ENCODE peak calls at places on chromosomes 7 and 10, in six cellular contexts. One of them, this sample, is unnamed.

GRCh38 chr7:157211710-157212109 is 73.0 kb downstream of the UBE3C start:
- DNase-seq in GM10248: no peak
- DNase-seq in activated CD8-positive, alpha-beta memory T cell treated with anti-CD3 and anti-CD28 coated beads, Interleukin-2, amount 50 U/mL, for 4 hours: no peak
- DNase-seq in H4: peak
- DNase-seq in left ventricle myocardium superior: no peak
- DNase-seq in BJ: no peak
- DNase-seq in this sample: no peak

GRCh38 chr10:3935933-3936359 is 150.9 kb upstream of the KLF6 start:
- DNase-seq in activated CD8-positive, alpha-beta memory T cell treated with anti-CD3 and anti-CD28 coated beads, Interleukin-2, amount 50 U/mL, for 4 hours: no peak
- DNase-seq in left ventricle myocardium superior: no peak
- DNase-seq in BJ: no peak
- DNase-seq in GM10248: no peak
- DNase-seq in H4: peak
- DNase-seq in this sample: no peak

GRCh38 chr7:142311876-142312275 is 54.0 kb upstream of the PRSS58 start:
- DNase-seq in left ventricle myocardium superior: no peak
- DNase-seq in H4: no peak
- DNase-seq in activated CD8-positive, alpha-beta memory T cell treated with anti-CD3 and anti-CD28 coated beads, Interleukin-2, amount 50 U/mL, for 4 hours: no peak
- DNase-seq in GM10248: no peak
- DNase-seq in BJ: no peak
- DNase-seq in this sample: no peak

GRCh38 chr7:64869121-64869725 is 33.9 kb upstream of the ZNF273 start:
- DNase-seq in activated CD8-positive, alpha-beta memory T cell treated with anti-CD3 and anti-CD28 coated beads, Interleukin-2, amount 50 U/mL, for 4 hours: no peak
- DNase-seq in H4: no peak
- DNase-seq in left ventricle myocardium superior: no peak
- DNase-seq in BJ: no peak
- DNase-seq in GM10248: peak
- DNase-seq in this sample: no peak

GRCh38 chr10:117654105-117654504 is 111.6 kb downstream of the EMX2 start:
- DNase-seq in BJ: no peak
- DNase-seq in left ventricle myocardium superior: no peak
- DNase-seq in H4: no peak
- DNase-seq in GM10248: no peak
- DNase-seq in activated CD8-positive, alpha-beta memory T cell treated with anti-CD3 and anti-CD28 coated beads, Interleukin-2, amount 50 U/mL, for 4 hours: no peak
- DNase-seq in this sample: no peak

GRCh38 chr10:31270954-31271353 is 48.1 kb upstream of the ZEB1 start:
- DNase-seq in left ventricle myocardium superior: no peak
- DNase-seq in activated CD8-positive, alpha-beta memory T cell treated with anti-CD3 and anti-CD28 coated beads, Interleukin-2, amount 50 U/mL, for 4 hours: no peak
- DNase-seq in GM10248: no peak
- DNase-seq in BJ: no peak
- DNase-seq in H4: no peak
- DNase-seq in this sample: no peak

GRCh38 chr10:83289373-83289772 is 849.9 kb upstream of the GHITM start:
- DNase-seq in H4: no peak
- DNase-seq in GM10248: no peak
- DNase-seq in left ventricle myocardium superior: no peak
- DNase-seq in BJ: no peak
- DNase-seq in activated CD8-positive, alpha-beta memory T cell treated with anti-CD3 and anti-CD28 coated beads, Interleukin-2, amount 50 U/mL, for 4 hours: no peak
- DNase-seq in this sample: no peak

GRCh38 chr7:159114981-159115380 is 29.7 kb downstream of the VIPR2 start:
- DNase-seq in left ventricle myocardium superior: no peak
- DNase-seq in GM10248: no peak
- DNase-seq in H4: no peak
- DNase-seq in BJ: no peak
- DNase-seq in activated CD8-positive, alpha-beta memory T cell treated with anti-CD3 and anti-CD28 coated beads, Interleukin-2, amount 50 U/mL, for 4 hours: no peak
- DNase-seq in this sample: no peak

GRCh38 chr7:28749673-28750072 is 208.5 kb downstream of the TRIL start:
- DNase-seq in left ventricle myocardium superior: no peak
- DNase-seq in BJ: no peak
- DNase-seq in H4: no peak
- DNase-seq in GM10248: no peak
- DNase-seq in activated CD8-positive, alpha-beta memory T cell treated with anti-CD3 and anti-CD28 coated beads, Interleukin-2, amount 50 U/mL, for 4 hours: no peak
- DNase-seq in this sample: no peak

GRCh38 chr7:42272793-42273665 is 36.0 kb upstream of the GLI3 start:
- DNase-seq in activated CD8-positive, alpha-beta memory T cell treated with anti-CD3 and anti-CD28 coated beads, Interleukin-2, amount 50 U/mL, for 4 hours: no peak
- DNase-seq in H4: peak
- DNase-seq in GM10248: no peak
- DNase-seq in BJ: no peak
- DNase-seq in left ventricle myocardium superior: no peak
- DNase-seq in this sample: no peak

GRCh38 chr10:35882422-35883150 is 240.5 kb upstream of the FZD8 start:
- DNase-seq in GM10248: no peak
- DNase-seq in left ventricle myocardium superior: no peak
- DNase-seq in H4: no peak
- DNase-seq in BJ: no peak
- DNase-seq in activated CD8-positive, alpha-beta memory T cell treated with anti-CD3 and anti-CD28 coated beads, Interleukin-2, amount 50 U/mL, for 4 hours: no peak
- DNase-seq in this sample: no peak

This sample was measured in activated naive CD8-positive, alpha-beta T cell treated with anti-CD3 and anti-CD28 coated beads, Interleukin-2, amount 10 ng/mL, durations not matched to agents 7 days and 5 days.